ENCODE peak calls at places on chromosomes 3 and 15, in four cellular contexts. One of them, this sample, is unnamed.

GRCh38 chr15:67030036-67030762 is 35.2 kb upstream of the SMAD3 start:
- DNase-seq in HepG2: peak; percentile 82
- DNase-seq in SK-N-SH: no peak
- DNase-seq in K562: peak; percentile 36
- DNase-seq in this sample: no peak

GRCh38 chr3:11499144-11499543 is 144.6 kb downstream of the VGLL4 start:
- DNase-seq in K562: no peak
- DNase-seq in SK-N-SH: no peak
- DNase-seq in HepG2: peak; percentile 15
- DNase-seq in this sample: no peak

GRCh38 chr3:128439226-128439625 is 27.5 kb downstream of the DNAJB8 start:
- DNase-seq in K562: no peak
- DNase-seq in HepG2: no peak
- DNase-seq in SK-N-SH: no peak
- DNase-seq in this sample: no peak

GRCh38 chr3:53845103-53845880 is 927 bp downstream of the CHDH start:
- DNase-seq in SK-N-SH: no peak
- DNase-seq in HepG2: peak; percentile 47
- DNase-seq in K562: peak; percentile 22
- DNase-seq in this sample: no peak

GRCh38 chr3:14507345-14507741 is 32.8 kb downstream of the GRIP2 start:
- DNase-seq in K562: no peak
- DNase-seq in SK-N-SH: no peak
- DNase-seq in HepG2: no peak
- DNase-seq in this sample: no peak

GRCh38 chr3:31544634-31545033 is 11.9 kb downstream of the STT3B start:
- DNase-seq in SK-N-SH: no peak
- DNase-seq in K562: no peak
- DNase-seq in HepG2: peak; percentile 16
- DNase-seq in this sample: no peak

GRCh38 chr3:28299705-28300104 is 48.8 kb upstream of the ZCWPW2 start:
- DNase-seq in SK-N-SH: no peak
- DNase-seq in HepG2: no peak
- DNase-seq in K562: no peak
- DNase-seq in this sample: no peak

GRCh38 chr3:158672293-158673176 is at the start of gene LXN:
- DNase-seq in HepG2: peak; percentile 3
- DNase-seq in SK-N-SH: peak; percentile 11
- DNase-seq in K562: peak; percentile 50
- DNase-seq in this sample: peak; percentile 56

GRCh38 chr15:76206325-76206976 is 104.8 kb downstream of the ETFA start:
- DNase-seq in SK-N-SH: peak; percentile 88
- DNase-seq in HepG2: no peak
- DNase-seq in K562: no peak
- DNase-seq in this sample: no peak

GRCh38 chr3:172107403-172107802 is 68.0 kb downstream of the FNDC3B start:
- DNase-seq in K562: peak; percentile 22
- DNase-seq in HepG2: no peak
- DNase-seq in SK-N-SH: no peak
- DNase-seq in this sample: peak; percentile 96

GRCh38 chr3:49022751-49023171 is 840 bp downstream of the NDUFAF3 start:
- DNase-seq in K562: no peak
- DNase-seq in SK-N-SH: peak; percentile 32
- DNase-seq in HepG2: peak; percentile 39
- DNase-seq in this sample: no peak

GRCh38 chr3:52353291-52353855 is 37.3 kb downstream of the DNAH1 start:
- DNase-seq in K562: no peak
- DNase-seq in HepG2: no peak
- DNase-seq in SK-N-SH: no peak
- DNase-seq in this sample: no peak

GRCh38 chr3:156964562-156964961 is 138.4 kb downstream of the LEKR1 start:
- DNase-seq in SK-N-SH: no peak
- DNase-seq in HepG2: no peak
- DNase-seq in K562: no peak
- DNase-seq in this sample: no peak

GRCh38 chr3:123053107-123053506 is 13.7 kb upstream of the PDIA5 start:
- DNase-seq in HepG2: no peak
- DNase-seq in SK-N-SH: no peak
- DNase-seq in K562: no peak
- DNase-seq in this sample: no peak

GRCh38 chr15:99126930-99127329 is 22.1 kb downstream of the SYNM start:
- DNase-seq in K562: no peak
- DNase-seq in HepG2: no peak
- DNase-seq in SK-N-SH: no peak
- DNase-seq in this sample: no peak

GRCh38 chr3:112908252-112908651 is 61.6 kb upstream of the CD200R1L start:
- DNase-seq in HepG2: no peak
- DNase-seq in SK-N-SH: no peak
- DNase-seq in K562: no peak
- DNase-seq in this sample: peak; percentile 64

GRCh38 chr3:30263238-30263920 is 343.0 kb upstream of the TGFBR2 start:
- DNase-seq in HepG2: no peak
- DNase-seq in K562: no peak
- DNase-seq in SK-N-SH: no peak
- DNase-seq in this sample: no peak

GRCh38 chr3:37480003-37480402 is 305.6 kb upstream of the LRRFIP2 start:
- DNase-seq in K562: no peak
- DNase-seq in HepG2: no peak
- DNase-seq in SK-N-SH: peak; percentile 77
- DNase-seq in this sample: no peak

GRCh38 chr3:192571197-192571791 is 156.0 kb downstream of the FGF12 start:
- DNase-seq in K562: no peak
- DNase-seq in HepG2: no peak
- DNase-seq in SK-N-SH: peak; percentile 15
- DNase-seq in this sample: no peak

GRCh38 chr3:117407317-117407716 is 697.7 kb downstream of the TUSC7 start:
- DNase-seq in SK-N-SH: no peak
- DNase-seq in K562: no peak
- DNase-seq in HepG2: peak; percentile 5
- DNase-seq in this sample: no peak

GRCh38 chr3:152269423-152270144 is 855 bp downstream of the MBNL1 start:
- DNase-seq in SK-N-SH: peak; percentile 44
- DNase-seq in K562: no peak
- DNase-seq in HepG2: peak; percentile 46
- DNase-seq in this sample: no peak

GRCh38 chr3:138829097-138829496 is 5.6 kb downstream of the PIK3CB start:
- DNase-seq in HepG2: no peak
- DNase-seq in SK-N-SH: no peak
- DNase-seq in K562: no peak
- DNase-seq in this sample: no peak

GRCh38 chr15:42608110-42608531 is 32.7 kb downstream of the STARD9 start:
- DNase-seq in SK-N-SH: no peak
- DNase-seq in K562: no peak
- DNase-seq in HepG2: no peak
- DNase-seq in this sample: peak; percentile 71

GRCh38 chr15:49415638-49416037 is 7.4 kb upstream of the FGF7 start:
- DNase-seq in K562: no peak
- DNase-seq in HepG2: no peak
- DNase-seq in SK-N-SH: no peak
- DNase-seq in this sample: no peak

GRCh38 chr3:97959863-97960262 is 12.4 kb downstream of the RIOX2 start:
- DNase-seq in SK-N-SH: no peak
- DNase-seq in HepG2: no peak
- DNase-seq in K562: no peak
- DNase-seq in this sample: no peak

GRCh38 chr3:72021531-72021930 is 236.6 kb upstream of the PROK2 start:
- DNase-seq in SK-N-SH: no peak
- DNase-seq in K562: no peak
- DNase-seq in HepG2: no peak
- DNase-seq in this sample: no peak

GRCh38 chr15:49815937-49816336 is 195.1 kb downstream of the DTWD1 start:
- DNase-seq in HepG2: no peak
- DNase-seq in K562: no peak
- DNase-seq in SK-N-SH: no peak
- DNase-seq in this sample: peak; percentile 1

GRCh38 chr15:77039817-77040216 is 31.1 kb downstream of the TSPAN3 start:
- DNase-seq in K562: no peak
- DNase-seq in SK-N-SH: no peak
- DNase-seq in HepG2: no peak
- DNase-seq in this sample: no peak

GRCh38 chr3:170044280-170044679 is 6.5 kb downstream of the GPR160 start:
- DNase-seq in HepG2: no peak
- DNase-seq in SK-N-SH: no peak
- DNase-seq in K562: no peak
- DNase-seq in this sample: no peak
- TF ChIP-seq NFIC in HepG2: no peak
- TF ChIP-seq NFIC in SK-N-SH: no peak
- TF ChIP-seq NFIC in K562: no peak
- TF ChIP-seq NFIC in this sample: no peak

GRCh38 chr15:96324900-96325299 is 5.6 kb upstream of the NR2F2 start:
- DNase-seq in SK-N-SH: no peak
- DNase-seq in K562: no peak
- DNase-seq in HepG2: no peak
- DNase-seq in this sample: no peak

GRCh38 chr15:96326551-96327154 is 3.8 kb upstream of the NR2F2 start:
- DNase-seq in K562: peak; percentile 59
- DNase-seq in HepG2: no peak
- DNase-seq in SK-N-SH: no peak
- DNase-seq in this sample: no peak

GRCh38 chr15:96327155-96327741 is 3.3 kb upstream of the NR2F2 start:
- DNase-seq in SK-N-SH: peak; percentile 65
- DNase-seq in K562: peak; percentile 76
- DNase-seq in HepG2: peak; percentile 81
- DNase-seq in this sample: peak; percentile 61

GRCh38 chr15:96324192-96324895 is 6.2 kb upstream of the NR2F2 start:
- DNase-seq in SK-N-SH: no peak
- DNase-seq in K562: peak; percentile 58
- DNase-seq in HepG2: no peak
- DNase-seq in this sample: no peak

DNA sequence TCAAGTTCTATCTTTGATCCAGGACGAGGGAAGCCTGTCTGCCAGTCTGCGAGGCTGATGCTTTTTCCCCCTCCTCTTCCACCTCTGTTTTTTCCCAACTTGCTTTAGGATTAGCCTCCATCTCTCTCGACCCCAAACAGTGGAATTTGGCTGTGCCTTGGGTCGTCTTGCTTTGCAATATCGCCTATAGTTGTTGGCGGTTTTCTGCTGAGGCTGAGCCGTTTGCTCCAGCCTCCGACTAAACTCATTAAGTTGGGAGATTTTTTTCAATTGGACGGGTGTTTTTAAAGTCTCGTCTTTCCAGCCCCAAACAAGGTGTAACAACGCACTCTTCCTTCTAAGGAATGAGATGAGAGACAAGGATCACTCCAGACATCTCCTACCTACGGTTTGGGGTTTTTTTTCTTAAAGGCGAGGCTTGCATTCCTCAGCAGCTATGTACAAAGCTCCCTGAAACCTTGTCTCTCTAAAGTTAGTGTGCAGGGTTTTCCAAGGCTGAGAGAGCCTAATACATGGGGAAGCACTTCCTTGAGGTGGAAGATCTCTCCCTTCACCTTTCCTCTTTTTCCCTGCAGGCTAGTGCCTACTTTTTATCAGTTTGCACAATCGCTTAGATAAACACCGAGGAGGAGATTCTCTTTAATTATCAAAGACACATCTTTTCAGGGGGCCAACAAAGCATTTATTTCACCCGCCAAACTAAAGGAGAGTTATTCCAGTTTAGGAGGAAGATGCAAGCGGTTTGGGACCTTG is 4.7 kb upstream of the NR2F2 start:
- DNase-seq in K562: no peak
- DNase-seq in HepG2: no peak
- DNase-seq in SK-N-SH: no peak
- DNase-seq in this sample: no peak
- TF ChIP-seq POLR2AphosphoS5 in K562: no peak
- TF ChIP-seq POLR2AphosphoS5 in HepG2: no peak
- TF ChIP-seq POLR2AphosphoS5 in SK-N-SH: no peak
- TF ChIP-seq POLR2AphosphoS5 in this sample: no peak

DNA sequence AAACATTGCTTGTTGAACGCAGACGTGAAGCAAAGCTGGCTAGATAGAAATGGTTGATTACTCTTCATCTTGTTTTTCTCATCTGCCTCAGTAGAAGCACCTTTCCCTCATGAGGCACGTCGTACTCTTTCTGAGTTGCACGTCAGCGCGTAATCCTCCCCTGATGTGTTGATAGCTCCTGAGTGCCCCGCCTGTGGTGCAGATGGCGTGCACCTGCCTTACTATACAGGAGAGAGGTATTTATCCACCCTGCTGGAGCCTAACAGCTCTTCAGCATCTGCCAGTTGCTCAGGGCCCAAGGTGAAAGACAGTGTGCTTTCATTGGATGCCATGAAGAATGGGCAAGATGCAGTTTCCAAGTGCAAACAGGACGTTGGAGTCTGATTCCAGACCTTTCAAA is 18.0 kb downstream of the MAP6D1 start:
- DNase-seq in HepG2: no peak
- DNase-seq in SK-N-SH: no peak
- DNase-seq in K562: no peak
- DNase-seq in this sample: no peak
- TF ChIP-seq ZBTB33 in HepG2: no peak
- TF ChIP-seq ZBTB33 in SK-N-SH: no peak
- TF ChIP-seq ZBTB33 in K562: no peak
- TF ChIP-seq ZBTB33 in this sample: no peak

DNA sequence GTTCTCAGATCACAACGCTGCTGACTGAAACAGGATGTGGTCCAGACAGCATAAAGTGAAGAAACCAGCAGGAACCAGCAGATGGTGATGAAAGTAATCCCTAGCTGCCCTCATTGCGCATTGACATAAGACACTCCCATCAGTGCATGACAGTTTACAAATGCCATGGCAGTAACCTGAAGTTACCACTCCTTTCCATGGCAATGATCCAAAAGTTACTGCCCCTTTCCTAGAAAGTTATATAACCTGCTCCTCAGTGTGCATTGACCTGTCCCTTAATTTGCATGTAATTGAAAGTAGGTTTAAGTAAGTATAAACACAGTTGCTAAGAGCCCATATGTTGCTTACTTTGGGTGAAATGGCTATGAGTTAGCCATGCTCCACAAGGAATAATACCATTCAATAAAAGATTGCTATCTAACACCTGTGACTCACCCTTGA is 149.1 kb upstream of the CD96 start:
- DNase-seq in SK-N-SH: no peak
- DNase-seq in HepG2: no peak
- DNase-seq in K562: no peak
- DNase-seq in this sample: no peak
- TF ChIP-seq NFIC in SK-N-SH: no peak
- TF ChIP-seq NFIC in HepG2: no peak
- TF ChIP-seq NFIC in K562: no peak
- TF ChIP-seq NFIC in this sample: no peak

This sample was measured in GM12878.